ENCODE peak calls at places on chromosomes 5 and 9, in five cellular contexts. H, A, E, L and O are unnamed samples.

GRCh38 chr9:130243015-130243881 is 22.3 kb upstream of the HMCN2 start:
- DNase-seq in H (peak; percentile 85), A (peak; percentile 31), E (peak; percentile 65), L (peak; percentile 98), O (peak; percentile 85)

GRCh38 chr9:69599232-69599971 is 72.8 kb downstream of the APBA1 start:
- DNase-seq in H (no peak), A (no peak), E (no peak), L (no peak), O (no peak)

GRCh38 chr9:123396007-123396511 is 40.1 kb downstream of the CRB2 start:
- DNase-seq in H (peak; percentile 86), A (no peak), E (no peak), L (no peak), O (no peak)

GRCh38 chr9:7216004-7216821 is 458.4 kb downstream of the KDM4C start:
- DNase-seq in H (no peak), A (no peak), E (peak; percentile 13), L (no peak), O (no peak)

GRCh38 chr5:76785493-76785892 is 33.3 kb upstream of the F2RL1 start:
- DNase-seq in H (no peak), A (no peak), E (peak; percentile 79), L (no peak), O (no peak)

GRCh38 chr9:91867740-91868139 is 82.3 kb downstream of the ROR2 start:
- DNase-seq in H (no peak), A (no peak), E (no peak), L (no peak), O (no peak)

GRCh38 chr5:132744659-132745058 is 2.6 kb upstream of the CCNI2 start:
- DNase-seq in H (no peak), A (no peak), E (no peak), L (no peak), O (no peak)

GRCh38 chr5:36200513-36200912 is 41.2 kb downstream of the NADK2 start:
- DNase-seq in H (peak; percentile 22), A (no peak), E (no peak), L (no peak), O (no peak)

GRCh38 chr5:15933481-15934207 is 245.9 kb downstream of the MARCHF11 start:
- DNase-seq in H (no peak), A (no peak), E (no peak), L (no peak), O (no peak)

GRCh38 chr5:143448518-143448917 is 45.0 kb upstream of the NR3C1 start:
- DNase-seq in H (no peak), A (no peak), E (no peak), L (no peak), O (no peak)

GRCh38 chr9:18675345-18675744 is 201.4 kb downstream of the ADAMTSL1 start:
- DNase-seq in H (no peak), A (no peak), E (no peak), L (no peak), O (no peak)

GRCh38 chr9:78620764-78621163 is 323.8 kb downstream of the PSAT1 start:
- DNase-seq in H (no peak), A (no peak), E (no peak), L (no peak), O (no peak)

GRCh38 chr5:139654875-139655491 is 6.8 kb downstream of the CXXC5 start:
- DNase-seq in H (no peak), A (no peak), E (no peak), L (no peak), O (peak; percentile 75)

GRCh38 chr9:72477862-72478564 is 43.4 kb upstream of the TMC1 start:
- DNase-seq in H (peak; percentile 8), A (no peak), E (peak; percentile 86), L (no peak), O (no peak)

GRCh38 chr5:138967806-138968448 is 92.8 kb upstream of the LRRTM2 start:
- DNase-seq in H (no peak), A (no peak), E (peak; percentile 23), L (no peak), O (no peak)

GRCh38 chr9:36878986-36879982 is 154.8 kb downstream of the PAX5 start:
- DNase-seq in H (no peak), A (no peak), E (no peak), L (no peak), O (peak; percentile 66)

GRCh38 chr5:108773330-108773729 is 25.6 kb downstream of the FER start:
- DNase-seq in H (no peak), A (no peak), E (no peak), L (no peak), O (no peak)

GRCh38 chr5:160097981-160098380 is 21.3 kb downstream of the PWWP2A start:
- DNase-seq in H (no peak), A (no peak), E (no peak), L (no peak), O (no peak)

GRCh38 chr9:532707-533106 is 308.8 kb upstream of the DMRT1 start:
- DNase-seq in H (no peak), A (no peak), E (no peak), L (no peak), O (no peak)

GRCh38 chr9:127336086-127336485 is 60.9 kb upstream of the SLC2A8 start:
- DNase-seq in H (no peak), A (no peak), E (no peak), L (no peak), O (no peak)

GRCh38 chr5:958701-959571 is 49.7 kb upstream of the NKD2 start:
- DNase-seq in H (peak; percentile 69), A (no peak), E (peak; percentile 75), L (no peak), O (peak; percentile 43)

GRCh38 chr9:35859995-35860348 is 10.2 kb downstream of the OR13J1 start:
- DNase-seq in H (no peak), A (no peak), E (no peak), L (peak; percentile 32), O (no peak)

GRCh38 chr5:68884893-68885292 is 208.9 kb upstream of the SLC30A5 start:
- DNase-seq in H (peak; percentile 23), A (no peak), E (peak; percentile 13), L (no peak), O (peak; percentile 36)

GRCh38 chr5:61332891-61333350 is 863 bp downstream of the ZSWIM6 start:
- DNase-seq in H (peak; percentile 35), A (no peak), E (no peak), L (peak; percentile 56), O (peak; percentile 76)

GRCh38 chr9:105912868-105913516 is 218.7 kb downstream of the TMEM38B start:
- DNase-seq in H (no peak), A (no peak), E (no peak), L (no peak), O (no peak)

GRCh38 chr9:34375901-34376595 is 650 bp downstream of the MYORG start:
- DNase-seq in H (peak; percentile 51), A (no peak), E (peak; percentile 69), L (no peak), O (peak; percentile 76)

GRCh38 chr9:111955048-111955447 is 58.4 kb downstream of the UGCG start:
- DNase-seq in H (no peak), A (no peak), E (no peak), L (no peak), O (no peak)

GRCh38 chr9:3261484-3261883 is 264.3 kb downstream of the RFX3 start:
- DNase-seq in H (no peak), A (no peak), E (no peak), L (no peak), O (no peak)

GRCh38 chr9:71681708-71682268 is 86.5 kb downstream of the CEMIP2 start:
- DNase-seq in H (no peak), A (no peak), E (no peak), L (no peak), O (no peak)

GRCh38 chr9:115157245-115157674 is 39.3 kb upstream of the TNC start:
- DNase-seq in H (no peak), A (no peak), E (no peak), L (no peak), O (no peak)

GRCh38 chr5:78971998-78972397 is 13.1 kb downstream of the ARSB start:
- DNase-seq in H (no peak), A (no peak), E (no peak), L (no peak), O (no peak)

GRCh38 chr5:167355370-167355769 is 936.1 kb upstream of the WWC1 start:
- DNase-seq in H (no peak), A (no peak), E (no peak), L (no peak), O (no peak)

GRCh38 chr9:92617951-92618510 is 51.9 kb downstream of the IPPK start:
- DNase-seq in H (no peak), A (no peak), E (no peak), L (no peak), O (no peak)

GRCh38 chr5:169146158-169146557 is 154.8 kb downstream of the SLIT3 start:
- DNase-seq in H (no peak), A (no peak), E (no peak), L (no peak), O (no peak)

GRCh38 chr5:113256671-113257452 is 177.9 kb downstream of the TSSK1B start:
- DNase-seq in H (no peak), A (no peak), E (no peak), L (no peak), O (no peak)

GRCh38 chr5:31890025-31890424 is 251.1 kb downstream of the PDZD2 start:
- DNase-seq in H (no peak), A (no peak), E (no peak), L (no peak), O (no peak)

GRCh38 chr9:34637356-34638137 is at the start of gene SIGMAR1:
- DNase-seq in H (peak; percentile 78), A (peak; percentile 61), E (peak; percentile 74), L (peak; percentile 96), O (peak; percentile 98)

GRCh38 chr9:116020801-116021200 is 132.8 kb upstream of the PAPPA start:
- DNase-seq in H (no peak), A (no peak), E (no peak), L (no peak), O (no peak)

GRCh38 chr9:130144703-130145102 is 27.5 kb upstream of the NCS1 start:
- DNase-seq in H (no peak), A (no peak), E (no peak), L (no peak), O (no peak)

GRCh38 chr5:39201795-39202593 is 17.4 kb downstream of the FYB1 start:
- DNase-seq in H (no peak), A (no peak), E (no peak), L (no peak), O (no peak)
- TF ChIP-seq GABPA in H (no peak), A (no peak), E (no peak), L (no peak), O (no peak)

GRCh38 chr9:96299823-96300222 is 2.2 kb downstream of the HSD17B3 start:
- DNase-seq in H (no peak), A (no peak), E (no peak), L (no peak), O (no peak)

GRCh38 chr9:96305171-96305570 is 3.2 kb upstream of the HSD17B3 start:
- DNase-seq in H (no peak), A (no peak), E (no peak), L (no peak), O (no peak)

GRCh38 chr9:96302021-96302420 is at the start of gene HSD17B3:
- DNase-seq in H (no peak), A (no peak), E (peak; percentile 7), L (no peak), O (no peak)

GRCh38 chr9:96304230-96304629 is 2.3 kb upstream of the HSD17B3 start:
- DNase-seq in H (no peak), A (no peak), E (no peak), L (no peak), O (no peak)
- TF ChIP-seq GABPA in H (no peak), A (no peak), E (no peak), L (no peak), O (no peak)

GRCh38 chr9:94971378-94972131 is 245.1 kb downstream of the AOPEP start:
- DNase-seq in H (no peak), A (no peak), E (peak; percentile 82), L (no peak), O (peak; percentile 65)
- TF ChIP-seq GABPA in H (no peak), A (no peak), E (no peak), L (no peak), O (no peak)

GRCh38 chr9:133945977-133946753 is 46.0 kb downstream of the VAV2 start:
- DNase-seq in H (no peak), A (no peak), E (no peak), L (no peak), O (no peak)
- TF ChIP-seq GABPA in H (no peak), A (no peak), E (no peak), L (no peak), O (no peak)